ENCODE peak calls at places on chromosomes 2 and 18, in eight cellular contexts. One of them, this sample, is unnamed.

GRCh38 chr2:130764821-130765115 is 9.4 kb downstream of the AMER3 start:
- DNase-seq in spleen: no peak
- DNase-seq in PC-9: no peak
- DNase-seq in fibroblast of pulmonary artery: no peak
- DNase-seq in coronary artery: no peak
- DNase-seq in H1: no peak
- DNase-seq in A549: no peak
- DNase-seq in GM12878: no peak
- DNase-seq in this sample: no peak

GRCh38 chr2:230969673-230970015 is 26.3 kb upstream of the SPATA3 start:
- DNase-seq in spleen: no peak
- DNase-seq in PC-9: no peak
- DNase-seq in fibroblast of pulmonary artery: no peak
- DNase-seq in coronary artery: no peak
- DNase-seq in H1: no peak
- DNase-seq in A549: no peak
- DNase-seq in GM12878: no peak
- DNase-seq in this sample: no peak

GRCh38 chr2:96502891-96503636 is 2.1 kb downstream of the NEURL3 start:
- DNase-seq in spleen: peak
- DNase-seq in PC-9: peak
- DNase-seq in fibroblast of pulmonary artery: peak
- DNase-seq in coronary artery: no peak
- DNase-seq in H1: peak
- DNase-seq in A549: no peak
- DNase-seq in GM12878: no peak
- DNase-seq in this sample: no peak

GRCh38 chr2:135870571-135870970 is 5.7 kb downstream of the MCM6 start:
- DNase-seq in spleen: no peak
- DNase-seq in PC-9: no peak
- DNase-seq in fibroblast of pulmonary artery: no peak
- DNase-seq in coronary artery: no peak
- DNase-seq in H1: no peak
- DNase-seq in A549: no peak
- DNase-seq in GM12878: no peak
- DNase-seq in this sample: no peak

GRCh38 chr2:10410001-10410671 is 38.0 kb downstream of the ODC1 start:
- DNase-seq in spleen: peak
- DNase-seq in PC-9: no peak
- DNase-seq in fibroblast of pulmonary artery: no peak
- DNase-seq in coronary artery: no peak
- DNase-seq in H1: no peak
- DNase-seq in A549: no peak
- DNase-seq in GM12878: peak
- DNase-seq in this sample: no peak

GRCh38 chr2:18900691-18901113 is 311.3 kb upstream of the NT5C1B start:
- DNase-seq in spleen: no peak
- DNase-seq in PC-9: no peak
- DNase-seq in fibroblast of pulmonary artery: no peak
- DNase-seq in coronary artery: no peak
- DNase-seq in H1: no peak
- DNase-seq in A549: no peak
- DNase-seq in GM12878: no peak
- DNase-seq in this sample: no peak

GRCh38 chr2:107325983-107326786 is 440.2 kb upstream of the ST6GAL2 start:
- DNase-seq in spleen: no peak
- DNase-seq in PC-9: no peak
- DNase-seq in fibroblast of pulmonary artery: peak
- DNase-seq in coronary artery: no peak
- DNase-seq in H1: no peak
- DNase-seq in A549: no peak
- DNase-seq in GM12878: no peak
- DNase-seq in this sample: no peak

GRCh38 chr18:33135951-33136660 is 304.4 kb downstream of the CCDC178 start:
- DNase-seq in spleen: no peak
- DNase-seq in PC-9: no peak
- DNase-seq in fibroblast of pulmonary artery: peak
- DNase-seq in coronary artery: no peak
- DNase-seq in H1: no peak
- DNase-seq in A549: no peak
- DNase-seq in GM12878: no peak
- DNase-seq in this sample: no peak

GRCh38 chr2:42256502-42256901 is 87.3 kb downstream of the EML4 start:
- DNase-seq in spleen: no peak
- DNase-seq in PC-9: no peak
- DNase-seq in fibroblast of pulmonary artery: peak
- DNase-seq in coronary artery: no peak
- DNase-seq in H1: no peak
- DNase-seq in A549: no peak
- DNase-seq in GM12878: peak
- DNase-seq in this sample: no peak

GRCh38 chr2:20541305-20541640 is 94.4 kb downstream of the RHOB start:
- DNase-seq in spleen: no peak
- DNase-seq in PC-9: no peak
- DNase-seq in fibroblast of pulmonary artery: no peak
- DNase-seq in coronary artery: no peak
- DNase-seq in H1: no peak
- DNase-seq in A549: no peak
- DNase-seq in GM12878: no peak
- DNase-seq in this sample: no peak

GRCh38 chr2:60483400-60483799 is 70.1 kb downstream of the BCL11A start:
- DNase-seq in spleen: no peak
- DNase-seq in PC-9: no peak
- DNase-seq in fibroblast of pulmonary artery: peak
- DNase-seq in coronary artery: no peak
- DNase-seq in H1: no peak
- DNase-seq in A549: no peak
- DNase-seq in GM12878: no peak
- DNase-seq in this sample: no peak

GRCh38 chr2:57209799-57210198 is 836.8 kb upstream of the VRK2 start:
- DNase-seq in spleen: no peak
- DNase-seq in PC-9: no peak
- DNase-seq in fibroblast of pulmonary artery: no peak
- DNase-seq in coronary artery: no peak
- DNase-seq in H1: no peak
- DNase-seq in A549: no peak
- DNase-seq in GM12878: no peak
- DNase-seq in this sample: no peak

GRCh38 chr2:200703132-200703925 is 108.4 kb upstream of the BZW1 start:
- DNase-seq in spleen: no peak
- DNase-seq in PC-9: peak
- DNase-seq in fibroblast of pulmonary artery: peak
- DNase-seq in coronary artery: no peak
- DNase-seq in H1: no peak
- DNase-seq in A549: peak
- DNase-seq in GM12878: peak
- DNase-seq in this sample: peak

GRCh38 chr2:239329284-239329971 is 71.4 kb downstream of the HDAC4 start:
- DNase-seq in spleen: no peak
- DNase-seq in PC-9: no peak
- DNase-seq in fibroblast of pulmonary artery: no peak
- DNase-seq in coronary artery: peak
- DNase-seq in H1: peak
- DNase-seq in A549: no peak
- DNase-seq in GM12878: no peak
- DNase-seq in this sample: no peak

GRCh38 chr2:118508282-118508681 is 339.2 kb downstream of the EN1 start:
- DNase-seq in spleen: no peak
- DNase-seq in PC-9: no peak
- DNase-seq in fibroblast of pulmonary artery: no peak
- DNase-seq in coronary artery: no peak
- DNase-seq in H1: no peak
- DNase-seq in A549: no peak
- DNase-seq in GM12878: no peak
- DNase-seq in this sample: no peak

GRCh38 chr2:234873828-234874173 is 78.0 kb upstream of the SH3BP4 start:
- DNase-seq in spleen: no peak
- DNase-seq in PC-9: peak
- DNase-seq in fibroblast of pulmonary artery: peak
- DNase-seq in coronary artery: no peak
- DNase-seq in H1: no peak
- DNase-seq in A549: no peak
- DNase-seq in GM12878: no peak
- DNase-seq in this sample: no peak

GRCh38 chr2:217804338-217804737 is 198.5 kb downstream of the TNS1 start:
- DNase-seq in spleen: peak
- DNase-seq in PC-9: no peak
- DNase-seq in fibroblast of pulmonary artery: no peak
- DNase-seq in coronary artery: peak
- DNase-seq in H1: peak
- DNase-seq in A549: no peak
- DNase-seq in GM12878: no peak
- DNase-seq in this sample: no peak

GRCh38 chr2:190407246-190407661 is 901 bp upstream of the MFSD6 start:
- DNase-seq in spleen: no peak
- DNase-seq in PC-9: no peak
- DNase-seq in fibroblast of pulmonary artery: no peak
- DNase-seq in coronary artery: no peak
- DNase-seq in H1: no peak
- DNase-seq in A549: no peak
- DNase-seq in GM12878: no peak
- DNase-seq in this sample: no peak

GRCh38 chr2:168278424-168278888 is 31.1 kb upstream of the STK39 start:
- DNase-seq in spleen: no peak
- DNase-seq in PC-9: no peak
- DNase-seq in fibroblast of pulmonary artery: peak
- DNase-seq in coronary artery: no peak
- DNase-seq in H1: no peak
- DNase-seq in A549: no peak
- DNase-seq in GM12878: no peak
- DNase-seq in this sample: peak

GRCh38 chr2:209817818-209818420 is 46.3 kb downstream of the UNC80 start:
- DNase-seq in spleen: no peak
- DNase-seq in PC-9: no peak
- DNase-seq in fibroblast of pulmonary artery: no peak
- DNase-seq in coronary artery: no peak
- DNase-seq in H1: no peak
- DNase-seq in A549: no peak
- DNase-seq in GM12878: no peak
- DNase-seq in this sample: no peak
- H3K4me3 ChIP-seq in spleen: no peak
- H3K4me3 ChIP-seq in PC-9: no peak
- H3K4me3 ChIP-seq in fibroblast of pulmonary artery: no peak
- H3K4me3 ChIP-seq in coronary artery: no peak
- H3K4me3 ChIP-seq in H1: no peak
- H3K4me3 ChIP-seq in A549: no peak
- H3K4me3 ChIP-seq in GM12878: no peak
- H3K4me3 ChIP-seq in this sample: no peak

GRCh38 chr2:105917688-105918087 is 173.0 kb downstream of the NCK2 start:
- DNase-seq in spleen: no peak
- DNase-seq in PC-9: no peak
- DNase-seq in fibroblast of pulmonary artery: no peak
- DNase-seq in coronary artery: peak
- DNase-seq in H1: no peak
- DNase-seq in A549: no peak
- DNase-seq in GM12878: no peak
- DNase-seq in this sample: no peak
- TF ChIP-seq CTCF in spleen: no peak
- TF ChIP-seq CTCF in PC-9: no peak
- TF ChIP-seq CTCF in fibroblast of pulmonary artery: no peak
- TF ChIP-seq CTCF in coronary artery: no peak
- TF ChIP-seq CTCF in H1: no peak
- TF ChIP-seq CTCF in A549: no peak
- TF ChIP-seq CTCF in GM12878: no peak
- TF ChIP-seq CTCF in this sample: no peak

GRCh38 chr2:52597361-52597760 is 1170.2 kb upstream of the CHAC2 start:
- DNase-seq in spleen: no peak
- DNase-seq in PC-9: no peak
- DNase-seq in fibroblast of pulmonary artery: peak
- DNase-seq in coronary artery: no peak
- DNase-seq in H1: no peak
- DNase-seq in A549: no peak
- DNase-seq in GM12878: no peak
- DNase-seq in this sample: no peak
- H3K4me3 ChIP-seq in spleen: no peak
- H3K4me3 ChIP-seq in PC-9: no peak
- H3K4me3 ChIP-seq in fibroblast of pulmonary artery: no peak
- H3K4me3 ChIP-seq in coronary artery: no peak
- H3K4me3 ChIP-seq in H1: no peak
- H3K4me3 ChIP-seq in A549: no peak
- H3K4me3 ChIP-seq in GM12878: no peak
- H3K4me3 ChIP-seq in this sample: no peak

GRCh38 chr2:237091779-237092436 is 6.2 kb downstream of the COPS8 start:
- DNase-seq in spleen: no peak
- DNase-seq in PC-9: no peak
- DNase-seq in fibroblast of pulmonary artery: peak
- DNase-seq in coronary artery: no peak
- DNase-seq in H1: no peak
- DNase-seq in A549: no peak
- DNase-seq in GM12878: no peak
- DNase-seq in this sample: no peak

GRCh38 chr2:237090906-237091305 is 5.2 kb downstream of the COPS8 start:
- DNase-seq in spleen: no peak
- DNase-seq in PC-9: no peak
- DNase-seq in fibroblast of pulmonary artery: peak
- DNase-seq in coronary artery: no peak
- DNase-seq in H1: no peak
- DNase-seq in A549: no peak
- DNase-seq in GM12878: no peak
- DNase-seq in this sample: no peak

GRCh38 chr2:237092506-237092905 is 6.8 kb downstream of the COPS8 start:
- DNase-seq in spleen: no peak
- DNase-seq in PC-9: no peak
- DNase-seq in fibroblast of pulmonary artery: no peak
- DNase-seq in coronary artery: no peak
- DNase-seq in H1: no peak
- DNase-seq in A549: no peak
- DNase-seq in GM12878: no peak
- DNase-seq in this sample: no peak

GRCh38 chr2:237096201-237096600 is 10.5 kb downstream of the COPS8 start:
- DNase-seq in spleen: no peak
- DNase-seq in PC-9: no peak
- DNase-seq in fibroblast of pulmonary artery: peak
- DNase-seq in coronary artery: no peak
- DNase-seq in H1: no peak
- DNase-seq in A549: no peak
- DNase-seq in GM12878: no peak
- DNase-seq in this sample: no peak

DNA sequence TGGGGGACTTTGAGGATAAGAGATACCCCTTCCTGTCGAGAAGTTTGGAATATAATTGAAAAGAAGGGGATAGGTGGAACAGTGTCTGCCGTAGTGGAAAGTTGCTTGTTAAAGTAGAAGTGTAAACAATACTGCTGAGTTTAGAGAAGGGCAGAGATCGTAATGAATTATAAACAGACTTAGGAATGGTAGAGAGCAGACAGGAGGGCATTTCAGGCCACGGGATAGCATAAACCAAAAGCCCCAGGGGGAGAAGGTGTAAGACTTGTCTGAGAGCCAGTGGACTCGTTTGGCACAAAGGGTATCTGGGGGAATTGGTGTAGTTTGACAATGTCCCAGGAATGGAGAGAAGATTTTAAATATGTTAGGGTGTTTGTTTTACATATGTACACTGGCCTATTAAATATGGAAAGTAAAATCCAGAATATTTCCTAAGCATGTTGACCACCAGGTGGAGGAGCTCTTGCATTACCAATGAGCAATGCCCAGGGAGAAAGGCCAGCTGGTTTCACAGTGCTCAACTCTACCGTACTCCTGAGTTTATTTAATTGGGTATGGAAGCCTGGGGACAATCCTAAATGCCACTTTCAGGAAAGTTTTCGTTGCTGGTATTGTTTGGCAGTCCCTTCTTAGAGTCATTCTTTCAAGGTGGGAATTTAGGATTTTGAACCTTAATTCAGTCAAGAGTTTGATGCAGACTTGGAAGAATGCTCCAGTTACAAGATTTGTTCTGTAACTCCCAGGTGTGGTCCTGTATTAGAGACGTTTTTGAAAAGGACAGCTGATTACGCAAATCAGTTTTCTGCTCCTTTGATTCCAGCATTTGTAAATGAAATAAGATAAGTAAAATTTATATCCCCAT is 7.5 kb downstream of the COPS8 start:
- DNase-seq in spleen: no peak
- DNase-seq in PC-9: no peak
- DNase-seq in fibroblast of pulmonary artery: peak
- DNase-seq in coronary artery: no peak
- DNase-seq in H1: no peak
- DNase-seq in A549: peak
- DNase-seq in GM12878: no peak
- DNase-seq in this sample: peak
- TF ChIP-seq CTCF in spleen: no peak
- TF ChIP-seq CTCF in PC-9: peak
- TF ChIP-seq CTCF in fibroblast of pulmonary artery: peak
- TF ChIP-seq CTCF in coronary artery: no peak
- TF ChIP-seq CTCF in H1: peak
- TF ChIP-seq CTCF in A549: peak
- TF ChIP-seq CTCF in GM12878: no peak
- TF ChIP-seq CTCF in this sample: peak